ENCODE peak calls at places on chromosome 11, in four cellular contexts. One of them, this sample, is unnamed. For H3K4me1, the result is how much of the 10 kb centered on the place peaks cover.

GRCh38 chr11:71080239-71081097 is 171.9 kb downstream of the SHANK2 start:
- DNase-seq in HCT116: peak
- DNase-seq in GM23248: peak
- DNase-seq in H9: peak
- DNase-seq in this sample: peak

GRCh38 chr11:112439614-112440013 is 179.0 kb upstream of the PLET1 start:
- DNase-seq in H9: no peak
- DNase-seq in GM23248: no peak
- DNase-seq in HCT116: no peak
- DNase-seq in this sample: no peak

GRCh38 chr11:69951821-69952590 is 126.1 kb upstream of the ANO1 start:
- DNase-seq in GM23248: no peak
- DNase-seq in HCT116: no peak
- DNase-seq in H9: no peak
- DNase-seq in this sample: no peak

GRCh38 chr11:134330611-134331564 is 900 bp upstream of the GLB1L2 start:
- DNase-seq in GM23248: no peak
- DNase-seq in HCT116: no peak
- DNase-seq in H9: no peak
- DNase-seq in this sample: no peak

GRCh38 chr11:90448280-90448679 is 225.4 kb upstream of the CHORDC1 start:
- DNase-seq in H9: no peak
- DNase-seq in GM23248: no peak
- DNase-seq in HCT116: no peak
- DNase-seq in this sample: no peak

GRCh38 chr11:78419327-78419726 is 1.7 kb upstream of the GAB2 start:
- DNase-seq in HCT116: no peak
- DNase-seq in H9: no peak
- DNase-seq in GM23248: peak
- DNase-seq in this sample: peak

GRCh38 chr11:92667446-92668165 is 301.8 kb upstream of the MTNR1B start:
- DNase-seq in GM23248: no peak
- DNase-seq in H9: peak
- DNase-seq in HCT116: no peak
- DNase-seq in this sample: no peak

GRCh38 chr11:46381836-46382643 is 571 bp downstream of the MDK start:
- DNase-seq in HCT116: no peak
- DNase-seq in GM23248: peak
- DNase-seq in H9: peak
- DNase-seq in this sample: peak

GRCh38 chr11:106231591-106231990 is 154.1 kb downstream of the AASDHPPT start:
- DNase-seq in GM23248: peak
- DNase-seq in H9: no peak
- DNase-seq in HCT116: no peak
- DNase-seq in this sample: peak

GRCh38 chr11:68505596-68505995 is 45.0 kb downstream of the PPP6R3 start:
- DNase-seq in H9: no peak
- DNase-seq in HCT116: no peak
- DNase-seq in GM23248: peak
- DNase-seq in this sample: no peak

GRCh38 chr11:14075118-14075601 is 112.6 kb downstream of the SPON1 start:
- DNase-seq in H9: no peak
- DNase-seq in GM23248: peak
- DNase-seq in HCT116: no peak
- DNase-seq in this sample: peak

GRCh38 chr11:68053117-68053516 is 14.3 kb downstream of the TCIRG1 start:
- DNase-seq in H9: peak
- DNase-seq in HCT116: no peak
- DNase-seq in GM23248: no peak
- DNase-seq in this sample: no peak

GRCh38 chr11:3685923-3686322 is 14.7 kb upstream of the CHRNA10 start:
- DNase-seq in GM23248: no peak
- DNase-seq in HCT116: no peak
- DNase-seq in H9: no peak
- DNase-seq in this sample: peak

GRCh38 chr11:128289048-128289447 is 298.3 kb downstream of the ETS1 start:
- DNase-seq in H9: no peak
- DNase-seq in GM23248: no peak
- DNase-seq in HCT116: no peak
- DNase-seq in this sample: no peak

GRCh38 chr11:121321614-121322243 is 29.2 kb downstream of the SC5D start:
- DNase-seq in H9: peak
- DNase-seq in HCT116: peak
- DNase-seq in GM23248: peak
- DNase-seq in this sample: peak

GRCh38 chr11:18721576-18722292 is 4.3 kb downstream of the IGSF22 start:
- DNase-seq in H9: peak
- DNase-seq in GM23248: peak
- DNase-seq in HCT116: peak
- DNase-seq in this sample: peak

GRCh38 chr11:96065379-96065778 is 141.5 kb upstream of the MTMR2 start:
- DNase-seq in H9: no peak
- DNase-seq in HCT116: no peak
- DNase-seq in GM23248: peak
- DNase-seq in this sample: peak

GRCh38 chr11:79794057-79794456 is 353.2 kb upstream of the TENM4 start:
- DNase-seq in HCT116: no peak
- DNase-seq in GM23248: no peak
- DNase-seq in H9: no peak
- DNase-seq in this sample: no peak

GRCh38 chr11:18704698-18705097 is 6.1 kb downstream of the TMEM86A start:
- DNase-seq in GM23248: no peak
- DNase-seq in H9: no peak
- DNase-seq in HCT116: no peak
- DNase-seq in this sample: no peak

GRCh38 chr11:8872017-8872416 is 39.0 kb upstream of the AKIP1 start:
- DNase-seq in GM23248: peak
- DNase-seq in H9: no peak
- DNase-seq in HCT116: no peak
- DNase-seq in this sample: no peak

GRCh38 chr11:117002639-117003305 is 95.5 kb downstream of the SIK3 start:
- DNase-seq in H9: no peak
- DNase-seq in HCT116: no peak
- DNase-seq in GM23248: no peak
- DNase-seq in this sample: no peak

GRCh38 chr11:104995001-104995408 is 26.6 kb upstream of the CASP4 start:
- DNase-seq in GM23248: no peak
- DNase-seq in HCT116: no peak
- DNase-seq in H9: no peak
- DNase-seq in this sample: no peak

GRCh38 chr11:119754656-119755350 is 25.8 kb upstream of the NECTIN1 start:
- DNase-seq in HCT116: no peak
- DNase-seq in H9: no peak
- DNase-seq in GM23248: no peak
- DNase-seq in this sample: no peak

DNA sequence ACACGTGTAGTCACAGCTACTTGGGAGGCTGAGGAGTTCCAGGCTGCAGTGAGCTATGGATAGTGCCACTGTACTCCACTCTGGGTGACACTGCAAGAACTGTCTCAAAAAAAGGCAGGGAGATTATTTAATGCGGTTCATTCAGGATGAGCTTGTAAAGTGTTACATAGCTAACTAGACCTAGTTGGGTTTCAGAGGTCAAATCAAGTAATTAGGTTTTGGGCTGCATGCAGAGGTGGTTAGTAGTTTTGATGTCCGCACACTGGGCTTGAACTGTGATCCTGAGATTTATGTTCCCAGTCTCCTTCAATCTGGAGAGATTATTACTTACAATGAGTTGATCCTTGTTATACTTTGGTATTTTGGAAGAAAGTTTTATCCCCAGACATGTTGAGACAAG is 2.1 kb upstream of the RBM4 start:
- DNase-seq in GM23248: no peak
- DNase-seq in HCT116: no peak
- DNase-seq in H9: no peak
- DNase-seq in this sample: no peak
- H3K4me1 ChIP-seq in GM23248: under half
- H3K4me1 ChIP-seq in HCT116: under half
- H3K4me1 ChIP-seq in H9: under half
- H3K4me1 ChIP-seq in this sample: under half

DNA sequence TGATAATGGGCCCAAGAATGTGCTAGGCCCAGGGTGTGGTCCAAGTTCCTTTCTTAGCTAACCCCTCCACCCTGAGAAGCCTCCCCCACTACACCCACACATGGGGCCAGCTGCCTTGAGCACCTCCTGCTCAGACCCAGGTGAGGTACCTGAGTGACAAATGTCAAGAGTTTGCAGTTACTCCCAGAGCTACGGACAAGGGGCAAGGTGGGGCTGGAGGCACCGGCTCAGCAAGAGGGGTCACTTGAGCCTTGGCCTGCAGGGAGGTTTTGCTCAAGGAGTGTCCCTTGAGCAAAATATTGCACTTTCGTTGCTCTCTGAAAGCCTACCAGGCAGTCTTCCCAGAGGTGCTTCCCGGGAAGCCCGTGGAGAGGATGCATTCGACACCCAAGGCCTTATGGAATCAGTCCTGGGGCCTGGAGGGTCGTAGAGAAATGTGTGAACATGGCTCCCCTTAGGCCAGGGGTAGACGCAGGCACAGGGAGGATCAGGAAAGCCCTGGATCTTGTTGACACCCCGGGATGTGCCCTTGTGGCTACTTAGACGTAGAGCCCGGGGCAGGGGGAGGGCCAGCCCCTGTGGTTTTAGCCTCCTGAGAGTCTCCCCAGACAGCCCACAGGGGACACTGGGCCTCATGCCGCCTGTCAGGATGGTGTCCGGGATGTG is 114.2 kb downstream of the KCNQ1 start:
- DNase-seq in HCT116: no peak
- DNase-seq in GM23248: no peak
- DNase-seq in H9: no peak
- DNase-seq in this sample: no peak
- H3K27ac ChIP-seq in HCT116: no peak
- H3K27ac ChIP-seq in GM23248: no peak
- H3K27ac ChIP-seq in H9: no peak
- H3K27ac ChIP-seq in this sample: no peak

DNA sequence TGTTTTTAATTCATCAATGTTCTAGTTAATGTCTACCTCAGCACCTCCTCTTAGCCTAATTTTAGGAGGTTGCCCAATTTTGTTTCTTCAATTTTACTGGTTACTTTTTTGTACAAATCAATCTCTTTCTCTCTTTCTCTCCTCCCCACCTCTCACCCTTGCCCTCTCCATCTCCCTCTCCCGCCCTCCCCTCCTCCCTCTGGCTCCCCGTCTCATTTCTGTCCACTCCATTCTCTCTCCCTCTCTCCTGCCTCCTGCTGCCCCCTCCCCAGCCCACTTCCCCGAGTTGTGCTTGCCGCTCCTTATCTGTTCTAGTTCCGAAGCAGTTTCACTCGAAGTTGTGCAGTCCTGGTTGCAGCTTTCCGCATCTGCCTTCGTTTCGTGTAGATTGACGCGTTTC is 40.9 kb upstream of the NNMT start:
- DNase-seq in GM23248: no peak
- DNase-seq in HCT116: no peak
- DNase-seq in H9: no peak
- DNase-seq in this sample: no peak
- H3K4me2 ChIP-seq in GM23248: no peak
- H3K4me2 ChIP-seq in HCT116: no peak
- H3K4me2 ChIP-seq in H9: no peak
- H3K4me2 ChIP-seq in this sample: no peak

DNA sequence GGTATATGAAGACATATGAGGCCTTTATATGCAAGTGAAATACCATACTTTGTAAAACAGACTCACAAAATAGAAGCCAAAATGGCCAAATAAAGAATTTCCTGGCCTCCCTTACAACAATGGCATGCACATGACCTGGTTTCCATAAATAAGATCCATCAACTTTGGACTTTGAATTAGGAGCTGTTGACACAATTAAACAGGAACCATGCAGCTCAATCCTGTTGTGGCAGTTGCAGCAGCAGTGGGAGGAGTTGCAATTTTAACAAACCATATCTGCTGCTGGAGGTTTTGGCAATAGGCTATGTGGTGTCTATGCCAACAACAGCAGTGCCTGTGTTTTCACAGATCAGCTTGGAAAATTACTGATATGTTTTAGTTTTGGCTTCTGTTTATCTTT is 818.6 kb downstream of the FAM181B start:
- DNase-seq in GM23248: no peak
- DNase-seq in H9: no peak
- DNase-seq in HCT116: no peak
- DNase-seq in this sample: peak
- H3K4me1 ChIP-seq in GM23248: under half
- H3K4me1 ChIP-seq in H9: under half
- H3K4me1 ChIP-seq in HCT116: under half
- H3K4me1 ChIP-seq in this sample: under half

GRCh38 chr11:76695133-76695532 is 24.6 kb upstream of the LRRC32 start:
- DNase-seq in GM23248: no peak
- DNase-seq in HCT116: no peak
- DNase-seq in H9: no peak
- DNase-seq in this sample: no peak
- H3K27ac ChIP-seq in GM23248: no peak
- H3K27ac ChIP-seq in HCT116: no peak
- H3K27ac ChIP-seq in H9: no peak
- H3K27ac ChIP-seq in this sample: no peak

GRCh38 chr11:925158-925495 is 543 bp upstream of the AP2A2 start:
- DNase-seq in GM23248: no peak
- DNase-seq in H9: no peak
- DNase-seq in HCT116: no peak
- DNase-seq in this sample: no peak
- H3K4me2 ChIP-seq in GM23248: no peak
- H3K4me2 ChIP-seq in H9: no peak
- H3K4me2 ChIP-seq in HCT116: peak
- H3K4me2 ChIP-seq in this sample: no peak

GRCh38 chr11:12288212-12288933 is 89.0 kb upstream of the PARVA start:
- DNase-seq in H9: peak
- DNase-seq in HCT116: peak
- DNase-seq in GM23248: peak
- DNase-seq in this sample: peak

GRCh38 chr11:12288934-12289666 is 88.3 kb upstream of the PARVA start:
- DNase-seq in HCT116: no peak
- DNase-seq in GM23248: no peak
- DNase-seq in H9: no peak
- DNase-seq in this sample: no peak

GRCh38 chr11:12286606-12287005 is 90.8 kb upstream of the PARVA start:
- DNase-seq in GM23248: no peak
- DNase-seq in HCT116: no peak
- DNase-seq in H9: no peak
- DNase-seq in this sample: no peak

GRCh38 chr11:12287009-12287373 is 90.4 kb upstream of the PARVA start:
- DNase-seq in H9: no peak
- DNase-seq in GM23248: peak
- DNase-seq in HCT116: peak
- DNase-seq in this sample: peak

GRCh38 chr11:12287374-12288211 is 89.8 kb upstream of the PARVA start:
- DNase-seq in GM23248: peak
- DNase-seq in H9: peak
- DNase-seq in HCT116: peak
- DNase-seq in this sample: peak
- H3K4me1 ChIP-seq in GM23248: half or more
- H3K4me1 ChIP-seq in H9: under half
- H3K4me1 ChIP-seq in HCT116: under half
- H3K4me1 ChIP-seq in this sample: under half